ENCODE peak calls at places on chromosomes 2 and 18, in four cellular contexts. D is fibroblast of lung, O is endodermal cell, C is HCT116. B is an unnamed sample.

GRCh38 chr2:68734688-68735525 is at the start of gene ARHGAP25:
- DNase-seq in O (no peak), D (no peak), C (no peak), B (no peak)

GRCh38 chr2:20526666-20527065 is 79.8 kb downstream of the RHOB start:
- DNase-seq in C (no peak), D (peak), O (no peak), B (no peak)

GRCh38 chr2:167292430-167293171 is 404.3 kb downstream of the XIRP2 start:
- DNase-seq in C (peak), D (peak), O (peak), B (peak)

GRCh38 chr2:197152451-197153228 is 157.9 kb downstream of the ANKRD44 start:
- DNase-seq in O (peak), D (peak), C (no peak), B (no peak)

GRCh38 chr18:63342206-63342605 is 22.6 kb upstream of the BCL2 start:
- DNase-seq in C (no peak), O (peak), D (peak), B (no peak)

GRCh38 chr2:239569401-239570090 is 168.7 kb upstream of the HDAC4 start:
- DNase-seq in D (peak), O (no peak), C (no peak), B (no peak)

GRCh38 chr2:175107146-175107545 is 60.9 kb downstream of the ATF2 start:
- DNase-seq in D (no peak), O (no peak), C (no peak), B (no peak)

GRCh38 chr2:25168256-25169072 is at the start of gene POMC:
- DNase-seq in C (no peak), O (peak), D (peak), B (peak)

GRCh38 chr2:176534798-176535479 is 265.7 kb downstream of the MTX2 start:
- DNase-seq in C (no peak), O (no peak), D (peak), B (peak)

GRCh38 chr2:216057688-216058193 is 23.9 kb downstream of the PECR start:
- DNase-seq in C (peak), O (no peak), D (peak), B (peak)

GRCh38 chr2:43160778-43161177 is 65.6 kb downstream of the ZFP36L2 start:
- DNase-seq in C (no peak), O (no peak), D (no peak), B (no peak)

GRCh38 chr2:46801731-46802664 is 113.6 kb downstream of the MCFD2 start:
- DNase-seq in O (no peak), D (peak), C (no peak), B (peak)

DNA sequence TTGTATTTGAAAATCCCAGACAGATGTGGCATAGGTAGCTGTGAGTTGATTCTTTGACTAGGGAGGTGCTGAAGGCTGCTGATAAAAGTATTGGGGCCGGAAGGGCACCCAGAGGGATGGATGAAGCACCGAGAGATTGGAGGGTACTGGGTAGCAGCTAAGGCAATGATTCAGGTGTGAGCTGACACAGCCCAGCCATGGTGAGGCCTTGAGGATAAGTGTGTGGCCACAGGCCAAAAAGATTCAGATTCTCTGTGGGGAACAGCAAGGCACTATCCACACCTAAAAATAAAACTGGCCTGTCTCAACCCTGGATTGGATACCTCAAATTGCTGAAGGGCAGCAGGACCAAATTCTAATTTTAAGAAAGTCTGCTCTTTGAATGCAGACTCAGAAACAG is 35.2 kb downstream of the RDH14 start:
- DNase-seq in O (no peak), C (no peak), D (no peak), B (no peak)
- H3K27ac ChIP-seq in O (no peak), C (no peak), D (no peak), B (no peak)

DNA sequence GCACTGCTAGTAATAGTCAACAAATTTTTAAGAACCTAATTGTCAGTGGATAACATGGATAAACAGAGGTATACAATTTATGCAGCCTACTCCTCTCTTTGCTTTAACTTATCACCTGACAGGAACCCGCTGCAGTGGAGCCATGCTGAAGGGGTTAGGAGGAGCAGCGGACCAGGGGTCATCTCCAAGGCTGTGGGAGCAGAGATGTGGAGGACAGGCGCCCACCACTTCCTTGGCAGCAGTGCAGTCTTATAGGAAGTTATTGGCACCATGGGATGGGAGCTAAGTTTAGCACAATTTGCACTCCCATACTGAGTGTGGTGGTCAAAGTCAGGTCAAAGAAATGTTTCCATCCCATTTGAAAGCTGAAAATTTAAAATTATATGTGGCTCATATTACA is 35.6 kb downstream of the HDLBP start:
- DNase-seq in C (no peak), O (no peak), D (no peak), B (no peak)
- H3K9ac ChIP-seq in C (no peak), O (no peak), D (no peak), B (no peak)

GRCh38 chr2:99865217-99865569 is 277.2 kb downstream of the AFF3 start:
- DNase-seq in D (peak), C (no peak), O (no peak), B (no peak)

GRCh38 chr2:99864561-99865216 is 277.7 kb downstream of the AFF3 start:
- DNase-seq in D (peak), C (no peak), O (no peak), B (no peak)

GRCh38 chr2:99863914-99864273 is 278.5 kb downstream of the AFF3 start:
- DNase-seq in O (no peak), D (peak), C (no peak), B (no peak)

GRCh38 chr2:99867690-99868089 is 274.7 kb downstream of the AFF3 start:
- DNase-seq in C (no peak), D (peak), O (no peak), B (peak)

DNA sequence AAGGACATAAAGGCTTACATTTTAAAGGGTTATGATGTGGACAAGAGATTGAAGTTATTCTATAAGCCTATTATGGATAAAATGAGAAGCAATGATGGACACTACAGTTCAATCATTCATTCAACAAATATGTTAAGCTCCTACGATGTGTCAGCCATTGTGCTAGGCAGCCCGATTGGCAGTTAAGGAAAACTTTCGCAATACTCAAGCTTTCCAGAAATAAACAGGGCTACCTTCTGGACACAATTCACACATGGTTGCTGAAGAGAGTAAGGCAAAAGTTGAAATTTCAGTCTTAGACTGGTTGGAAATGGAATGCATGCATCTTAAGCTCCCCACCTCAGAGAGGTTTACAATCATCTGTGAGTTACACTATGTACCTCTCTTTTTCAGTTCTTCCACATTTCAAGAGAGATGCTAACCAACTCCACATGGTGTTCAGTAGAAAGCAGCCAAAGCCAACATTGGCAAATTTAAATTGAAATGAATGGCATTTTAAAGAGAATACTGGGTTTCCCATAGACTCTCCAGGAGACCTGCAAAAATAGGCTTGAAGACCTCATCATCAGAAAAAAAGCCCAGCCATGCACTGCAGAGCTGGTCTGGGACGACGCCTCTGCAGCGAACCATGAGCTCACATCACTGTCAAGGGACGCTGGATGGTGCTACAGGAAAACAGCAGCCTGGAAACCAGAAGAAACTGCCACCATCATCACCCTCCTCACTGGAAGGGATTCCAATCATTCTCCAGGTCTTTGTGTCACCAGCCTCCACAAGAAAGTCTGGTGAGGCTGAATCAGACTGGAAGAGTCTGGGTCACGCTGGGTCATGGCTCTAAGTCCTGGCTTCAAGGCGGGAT is 276.3 kb downstream of the AFF3 start:
- DNase-seq in D (peak), C (no peak), O (no peak), B (no peak)
- TF ChIP-seq CTCF in D (no peak), C (no peak), O (no peak), B (no peak)

GRCh38 chr2:101307503-101307902 is 998 bp downstream of the RNF149 start:
- DNase-seq in C (no peak), D (no peak), O (no peak), B (no peak)

GRCh38 chr2:101307950-101308431 is 510 bp downstream of the RNF149 start:
- DNase-seq in C (no peak), D (no peak), O (peak), B (no peak)

GRCh38 chr2:101310591-101311389 is 2.3 kb upstream of the RNF149 start:
- DNase-seq in O (no peak), D (no peak), C (no peak), B (no peak)

GRCh38 chr2:101308432-101309210 is at the start of gene RNF149:
- DNase-seq in C (peak), O (peak), D (peak), B (peak)

GRCh38 chr2:101309211-101309700 is 755 bp upstream of the RNF149 start:
- DNase-seq in D (no peak), O (no peak), C (no peak), B (no peak)
- H3K27ac ChIP-seq in D (peak), O (no peak), C (peak), B (peak)